ENCODE peak calls at places on chromosomes 11 and 22, in ten cellular contexts. W, R, D, G, K, L, M, J, O and E are unnamed samples.

GRCh38 chr11:43920598-43921419 is 21.6 kb upstream of the C11orf96 start:
- DNase-seq in W (no peak), R (peak), D (no peak), G (no peak), K (no peak), L (peak), M (peak), J (peak), O (no peak), E (peak)

GRCh38 chr11:119696378-119697157 is 32.4 kb downstream of the NECTIN1 start:
- DNase-seq in W (no peak), R (no peak), D (no peak), G (no peak), K (no peak), L (no peak), M (peak), J (peak), O (no peak), E (no peak)

GRCh38 chr11:94175545-94175944 is 46.9 kb downstream of the PANX1 start:
- DNase-seq in W (no peak), R (peak), D (no peak), G (no peak), K (no peak), L (no peak), M (no peak), J (no peak), O (no peak), E (no peak)

GRCh38 chr11:23569547-23569946 is 709.3 kb upstream of the CCDC179 start:
- DNase-seq in W (no peak), R (no peak), D (no peak), G (no peak), K (no peak), L (no peak), M (no peak), J (no peak), O (no peak), E (no peak)

GRCh38 chr11:71501071-71501985 is 25.7 kb upstream of the KRTAP5-7 start:
- DNase-seq in W (no peak), R (no peak), D (no peak), G (no peak), K (no peak), L (no peak), M (no peak), J (no peak), O (no peak), E (no peak)

GRCh38 chr11:92276773-92277172 is 52.2 kb downstream of the FAT3 start:
- DNase-seq in W (no peak), R (peak), D (no peak), G (no peak), K (no peak), L (no peak), M (no peak), J (no peak), O (no peak), E (no peak)

GRCh38 chr11:33375236-33375635 is 118.1 kb downstream of the HIPK3 start:
- DNase-seq in W (no peak), R (no peak), D (no peak), G (no peak), K (no peak), L (no peak), M (no peak), J (no peak), O (no peak), E (no peak)

GRCh38 chr22:35314161-35314942 is 14.7 kb downstream of the TOM1 start:
- DNase-seq in W (no peak), R (no peak), D (no peak), G (no peak), K (no peak), L (no peak), M (no peak), J (peak), O (no peak), E (peak)

GRCh38 chr11:66343176-66343575 is 1.7 kb downstream of the BRMS1 start:
- DNase-seq in W (no peak), R (no peak), D (no peak), G (no peak), K (no peak), L (no peak), M (no peak), J (no peak), O (peak), E (no peak)

GRCh38 chr22:41940853-41941765 is 5.8 kb downstream of the CENPM start:
- DNase-seq in W (peak), R (peak), D (peak), G (peak), K (peak), L (peak), M (peak), J (peak), O (peak), E (peak)
- TF ChIP-seq CTCF in W (peak), R (peak), D (peak), G (peak), K (peak), L (peak), M (peak), J (peak), O (peak), E (peak)

GRCh38 chr11:118430956-118431355 is 5.3 kb upstream of the KMT2A start:
- DNase-seq in W (no peak), R (no peak), D (no peak), G (no peak), K (no peak), L (no peak), M (no peak), J (no peak), O (no peak), E (no peak)
- TF ChIP-seq CTCF in W (no peak), R (no peak), D (peak), G (no peak), K (no peak), L (no peak), M (no peak), J (no peak), O (no peak), E (no peak)

GRCh38 chr11:124152770-124153407 is 30.3 kb upstream of the OR10D3 start:
- DNase-seq in W (no peak), R (no peak), D (no peak), G (no peak), K (no peak), L (no peak), M (no peak), J (no peak), O (no peak), E (no peak)
- TF ChIP-seq CTCF in W (peak), R (peak), D (no peak), G (no peak), K (peak), L (no peak), M (no peak), J (no peak), O (no peak), E (no peak)

GRCh38 chr22:50699754-50700386 is 27.2 kb downstream of the SHANK3 start:
- DNase-seq in W (no peak), R (no peak), D (no peak), G (no peak), K (no peak), L (peak), M (peak), J (no peak), O (peak), E (no peak)
- TF ChIP-seq CTCF in W (no peak), R (peak), D (peak), G (no peak), K (no peak), L (no peak), M (peak), J (no peak), O (no peak), E (no peak)

GRCh38 chr11:11987503-11988022 is 20.9 kb downstream of the DKK3 start:
- DNase-seq in W (no peak), R (peak), D (no peak), G (no peak), K (no peak), L (no peak), M (no peak), J (no peak), O (no peak), E (no peak)
- TF ChIP-seq CTCF in W (peak), R (peak), D (peak), G (no peak), K (peak), L (peak), M (peak), J (peak), O (no peak), E (no peak)